ENCODE peak calls at places on chromosomes 2 and 18, in five cellular contexts. Q, L, N, R and O are unnamed samples. For H3K9me3, the result is how much of the 10 kb centered on the place peaks cover.

GRCh38 chr18:28177828-28178635 is 1.1 kb upstream of the CDH2 start:
- DNase-seq in L (peak), R (peak), Q (peak), N (peak), O (no peak)

GRCh38 chr2:86832334-86833096 is 29.2 kb downstream of the CD8B start:
- DNase-seq in L (no peak), Q (no peak), R (no peak), N (no peak), O (no peak)

GRCh38 chr18:5137261-5137660 is 59.8 kb downstream of the AKAIN1 start:
- DNase-seq in Q (no peak), L (no peak), R (no peak), N (no peak), O (no peak)

GRCh38 chr18:5196253-5197031 is 615 bp downstream of the AKAIN1 start:
- DNase-seq in L (no peak), Q (no peak), N (no peak), R (no peak), O (no peak)

GRCh38 chr2:8645176-8645831 is 36.6 kb upstream of the ID2 start:
- DNase-seq in N (no peak), R (peak), L (no peak), Q (no peak), O (peak)

GRCh38 chr2:165796129-165796528 is 2.1 kb upstream of the GALNT3 start:
- DNase-seq in L (no peak), N (no peak), Q (no peak), R (no peak), O (no peak)

GRCh38 chr18:2912357-2913299 is 65.8 kb downstream of the EMILIN2 start:
- DNase-seq in L (no peak), N (no peak), R (no peak), Q (no peak), O (no peak)

GRCh38 chr2:202221873-202222272 is 16.5 kb downstream of the SUMO1 start:
- DNase-seq in Q (no peak), R (no peak), N (no peak), L (no peak), O (no peak)

GRCh38 chr2:112790305-112790704 is 6.0 kb upstream of the IL1A start:
- DNase-seq in R (no peak), Q (no peak), N (no peak), L (no peak), O (no peak)

GRCh38 chr2:232994446-232994845 is 18.6 kb downstream of the NGEF start:
- DNase-seq in Q (peak), N (no peak), L (no peak), R (peak), O (no peak)

GRCh38 chr2:19461504-19461903 is 103.1 kb upstream of the OSR1 start:
- DNase-seq in R (no peak), N (no peak), L (no peak), Q (no peak), O (no peak)

GRCh38 chr2:19458604-19459003 is 100.2 kb upstream of the OSR1 start:
- DNase-seq in L (no peak), N (no peak), R (no peak), Q (no peak), O (no peak)

GRCh38 chr2:19460761-19461160 is 102.3 kb upstream of the OSR1 start:
- DNase-seq in R (no peak), N (no peak), Q (no peak), L (no peak), O (no peak)

GRCh38 chr2:19465965-19466364 is 107.5 kb upstream of the OSR1 start:
- DNase-seq in Q (no peak), L (no peak), N (no peak), R (no peak), O (no peak)

GRCh38 chr2:19462228-19462627 is 103.8 kb upstream of the OSR1 start:
- DNase-seq in N (no peak), L (no peak), Q (no peak), R (no peak), O (no peak)
- H3K9me3 ChIP-seq in N (under half), L (under half), Q (under half), R (under half), O (under half)

DNA sequence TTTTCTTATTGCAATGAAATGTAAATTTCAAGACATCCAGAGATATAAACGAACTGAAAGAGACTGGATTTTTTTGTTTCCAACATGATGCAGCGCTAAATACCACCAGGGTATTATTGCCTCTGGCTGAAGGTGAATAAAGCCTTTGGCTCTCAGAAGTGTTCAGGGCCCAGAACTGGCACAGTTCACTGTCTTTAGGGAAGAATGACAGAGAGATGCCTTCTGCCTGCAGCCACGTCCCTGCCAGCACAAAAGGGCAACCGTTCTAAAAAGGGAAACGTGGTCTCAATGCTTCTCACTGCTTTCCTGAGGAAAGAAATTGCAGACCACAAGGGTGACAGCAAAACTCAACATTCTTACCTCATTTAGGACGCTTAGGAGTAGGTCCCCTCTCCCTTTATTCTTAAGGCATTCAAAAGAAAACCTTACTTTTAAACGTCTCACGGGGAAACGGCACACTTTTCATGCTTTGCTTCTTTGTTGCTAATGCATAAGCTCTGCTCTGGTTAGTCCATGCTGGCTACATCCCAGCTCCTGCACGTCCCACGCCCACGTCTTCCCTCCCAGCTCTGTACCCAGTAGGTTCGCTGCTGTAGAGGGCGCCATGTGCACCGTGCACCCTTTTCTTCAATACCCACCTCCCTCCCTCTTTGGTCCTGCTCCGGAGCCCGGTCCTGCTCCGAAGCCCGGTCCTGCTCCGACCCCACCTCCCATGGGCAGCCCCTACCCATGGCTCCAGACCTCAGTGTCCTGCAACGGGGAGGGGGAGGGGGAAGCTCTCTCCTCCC is 171.0 kb downstream of the HRH4 start:
- DNase-seq in L (peak), R (no peak), N (no peak), Q (no peak), O (no peak)
- H3K4me3 ChIP-seq in L (no peak), R (no peak), N (no peak), Q (no peak), O (no peak)

GRCh38 chr2:15043336-15044058 is 411.0 kb downstream of the LRATD1 start:
- DNase-seq in L (no peak), Q (no peak), N (no peak), R (no peak), O (no peak)

GRCh38 chr2:15048000-15048399 is 415.5 kb downstream of the LRATD1 start:
- DNase-seq in L (no peak), Q (no peak), N (no peak), R (no peak), O (no peak)

GRCh38 chr2:15049096-15049993 is 416.8 kb downstream of the LRATD1 start:
- DNase-seq in N (no peak), R (no peak), L (no peak), Q (no peak), O (no peak)

GRCh38 chr2:15050483-15050882 is 418.0 kb downstream of the LRATD1 start:
- DNase-seq in Q (no peak), R (no peak), L (no peak), N (no peak), O (no peak)

GRCh38 chr2:15047184-15047583 is 414.7 kb downstream of the LRATD1 start:
- DNase-seq in R (no peak), Q (no peak), N (no peak), L (no peak), O (no peak)
- H3K9me3 ChIP-seq in R (under half), Q (under half), N (under half), L (under half), O (under half)

DNA sequence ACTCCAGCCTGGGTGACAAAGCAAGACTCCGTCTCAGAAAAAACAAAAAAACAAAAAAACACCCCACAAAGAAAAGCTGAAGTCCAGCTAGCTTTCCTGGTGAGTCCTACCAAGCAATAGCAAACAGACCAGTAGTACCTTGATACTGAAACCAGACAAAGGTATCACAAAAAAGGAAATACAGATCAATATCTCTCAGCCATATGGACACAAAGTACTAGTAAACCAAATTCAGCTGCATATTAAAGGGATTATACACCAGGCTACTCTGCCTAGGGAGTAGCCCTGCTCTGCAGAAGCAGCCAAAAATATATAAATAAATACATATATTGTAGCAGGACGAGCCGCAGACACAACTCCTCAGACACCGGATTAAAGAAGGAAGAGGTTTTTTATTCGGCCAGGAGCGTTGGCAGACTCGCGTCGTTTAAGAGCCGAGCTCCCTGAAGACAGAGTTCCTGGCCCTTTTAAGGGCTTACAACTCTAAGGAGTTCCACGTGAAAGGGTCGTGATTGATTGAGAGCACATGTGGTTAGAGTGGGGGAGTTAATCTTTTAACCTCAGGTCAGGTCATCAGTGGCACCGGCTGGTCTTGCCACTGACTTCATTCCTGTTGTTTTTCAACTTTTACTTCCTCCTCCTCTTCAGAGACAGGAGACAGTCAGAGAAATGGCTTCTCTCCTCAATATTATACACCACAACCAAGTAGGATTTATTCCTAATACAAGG is 38.4 kb upstream of the DTNB start:
- DNase-seq in Q (no peak), R (no peak), N (no peak), L (no peak), O (no peak)
- H3K4me3 ChIP-seq in Q (peak), R (no peak), N (no peak), L (no peak), O (peak)

DNA sequence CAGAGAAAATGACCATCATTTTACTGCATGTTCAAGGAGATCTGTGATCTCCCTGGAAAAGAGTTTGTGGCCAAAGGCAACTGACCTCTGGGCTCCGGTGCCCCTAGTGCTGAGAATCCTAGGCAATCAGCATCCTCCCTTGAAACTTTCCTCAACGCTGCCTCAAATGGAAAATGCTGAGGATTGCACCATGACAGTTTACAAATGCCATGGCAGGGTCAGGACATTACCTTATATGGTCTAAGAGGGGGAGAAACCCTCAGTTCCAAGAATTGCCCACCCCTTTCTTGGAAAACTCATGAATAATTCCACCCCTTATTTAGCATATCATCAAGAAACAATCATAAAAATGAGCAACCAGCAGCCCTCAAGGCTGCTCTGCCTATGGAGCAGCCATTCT is 48.3 kb downstream of the ALPK2 start:
- DNase-seq in Q (no peak), R (no peak), N (no peak), L (no peak), O (no peak)
- H3K9me3 ChIP-seq in Q (under half), R (under half), N (under half), L (under half), O (under half)

GRCh38 chr2:6341730-6342129 is 524.0 kb downstream of the CMPK2 start:
- DNase-seq in N (no peak), Q (no peak), L (no peak), R (no peak), O (no peak)

GRCh38 chr2:6337123-6337830 is 528.4 kb downstream of the CMPK2 start:
- DNase-seq in Q (no peak), N (no peak), L (no peak), R (no peak), O (no peak)

GRCh38 chr2:6343076-6343475 is 522.6 kb downstream of the CMPK2 start:
- DNase-seq in L (no peak), N (no peak), R (no peak), Q (no peak), O (no peak)

GRCh38 chr2:6342273-6342920 is 523.3 kb downstream of the CMPK2 start:
- DNase-seq in N (no peak), R (no peak), L (no peak), Q (no peak), O (no peak)
- H3K4me3 ChIP-seq in N (no peak), R (no peak), L (no peak), Q (no peak), O (no peak)

GRCh38 chr18:49050462-49050861 is 99.7 kb upstream of the SMAD7 start:
- DNase-seq in R (no peak), Q (no peak), L (no peak), N (no peak), O (no peak)

GRCh38 chr18:49051323-49051967 is 100.7 kb upstream of the SMAD7 start:
- DNase-seq in L (no peak), N (no peak), R (no peak), Q (no peak), O (no peak)

GRCh38 chr18:49055196-49055595 is 104.4 kb upstream of the SMAD7 start:
- DNase-seq in Q (no peak), L (no peak), R (no peak), N (no peak), O (no peak)

GRCh38 chr18:49055787-49056186 is 105.0 kb upstream of the SMAD7 start:
- DNase-seq in N (peak), L (peak), Q (peak), R (peak), O (peak)

GRCh38 chr18:49052891-49053644 is 102.3 kb upstream of the SMAD7 start:
- DNase-seq in R (no peak), N (no peak), Q (no peak), L (no peak), O (no peak)
- H3K9me3 ChIP-seq in R (under half), N (under half), Q (under half), L (under half), O (under half)

GRCh38 chr2:218833023-218833609 is 1.5 kb upstream of the PRKAG3 start:
- DNase-seq in N (peak), R (peak), L (no peak), Q (no peak), O (peak)

GRCh38 chr2:218831378-218831990 is at the start of gene PRKAG3:
- DNase-seq in Q (no peak), R (peak), N (peak), L (peak), O (peak)

GRCh38 chr2:218830526-218831306 is 887 bp downstream of the PRKAG3 start:
- DNase-seq in L (no peak), Q (no peak), R (peak), N (no peak), O (peak)

GRCh38 chr2:218832520-218832919 is 917 bp upstream of the PRKAG3 start:
- DNase-seq in N (peak), L (peak), Q (no peak), R (peak), O (peak)

GRCh38 chr2:218832081-218832480 is 478 bp upstream of the PRKAG3 start:
- DNase-seq in L (no peak), N (no peak), R (no peak), Q (no peak), O (no peak)
- H3K4me3 ChIP-seq in L (no peak), N (peak), R (no peak), Q (no peak), O (no peak)

GRCh38 chr2:219661197-219661954 is 33.9 kb downstream of the SLC4A3 start:
- DNase-seq in L (no peak), N (no peak), Q (no peak), R (no peak), O (no peak)
- H3K9me3 ChIP-seq in L (under half), N (under half), Q (under half), R (under half), O (under half)